ENCODE peak calls at places on chromosomes 16 and 17, in ten cellular contexts. H is IMR-90; O is CD4-positive, alpha-beta memory T cell; T is A673; V is heart right ventricle; A is ovary; N is Peyer's patch; I is heart left ventricle; C is fibroblast of lung; P is BE2C. B is an unnamed sample. For H3K36me3 and H3K4me1, the result is how much of the 10 kb centered on the place peaks cover.

GRCh38 chr16:10123141-10123540 is 59.1 kb downstream of the GRIN2A start:
- DNase-seq in T (no peak), I (no peak), A (no peak), N (no peak), C (no peak), H (no peak), P (no peak), V (no peak), O (no peak), B (no peak)

GRCh38 chr16:66574081-66574480 is 5.2 kb upstream of the CMTM2 start:
- DNase-seq in C (no peak), O (no peak), I (no peak), V (no peak), N (no peak), A (no peak), H (peak), P (no peak), T (no peak), B (no peak)

GRCh38 chr16:71214771-71215381 is 15.6 kb downstream of the HYDIN start:
- DNase-seq in V (no peak), A (no peak), I (no peak), P (no peak), T (peak), C (no peak), N (no peak), O (no peak), H (no peak), B (no peak)

GRCh38 chr16:50680907-50681885 is at the start of gene SNX20:
- DNase-seq in H (no peak), N (no peak), P (no peak), V (no peak), C (no peak), O (peak), T (no peak), A (no peak), I (no peak), B (peak)

GRCh38 chr17:18932360-18933055 is 19.5 kb upstream of the SLC5A10 start:
- DNase-seq in C (no peak), V (no peak), O (no peak), N (no peak), P (no peak), A (no peak), H (no peak), T (no peak), I (no peak), B (no peak)

GRCh38 chr16:50844840-50845239 is 103.0 kb downstream of the CYLD start:
- DNase-seq in C (no peak), T (no peak), N (no peak), O (no peak), P (no peak), A (no peak), H (no peak), V (no peak), I (no peak), B (no peak)

GRCh38 chr17:60473788-60474187 is 51.5 kb downstream of the CHCT1 start:
- DNase-seq in H (peak), V (no peak), P (no peak), I (no peak), N (no peak), O (no peak), T (peak), C (peak), A (no peak), B (no peak)

GRCh38 chr17:27244481-27245223 is 49.3 kb upstream of the WSB1 start:
- DNase-seq in T (peak), O (no peak), C (peak), I (peak), A (peak), V (peak), N (no peak), H (peak), P (no peak), B (peak)

GRCh38 chr17:15436399-15437369 is 30.7 kb downstream of the CDRT4 start:
- DNase-seq in N (peak), I (peak), C (peak), A (peak), V (peak), P (peak), T (peak), H (peak), O (no peak), B (peak)

GRCh38 chr17:412211-413015 is 59.8 kb upstream of the RPH3AL start:
- DNase-seq in O (peak), A (peak), C (peak), H (peak), P (peak), T (peak), I (no peak), N (no peak), V (peak), B (no peak)

GRCh38 chr17:7438050-7438614 is 1.2 kb upstream of the FGF11 start:
- DNase-seq in T (peak), P (peak), H (no peak), A (no peak), V (peak), I (peak), O (peak), C (no peak), N (peak), B (peak)

GRCh38 chr17:43468746-43469544 is 14.8 kb upstream of the DHX8 start:
- DNase-seq in V (no peak), A (no peak), N (no peak), H (peak), O (no peak), T (peak), C (peak), I (no peak), P (no peak), B (no peak)

GRCh38 chr17:82985973-82986372 is 93.4 kb upstream of the METRNL start:
- DNase-seq in V (no peak), P (peak), A (no peak), C (peak), T (no peak), I (no peak), O (peak), N (peak), H (peak), B (no peak)

GRCh38 chr17:58187675-58188074 is 4.9 kb upstream of the EPX start:
- DNase-seq in A (no peak), T (no peak), I (no peak), V (no peak), H (no peak), C (no peak), O (no peak), N (no peak), P (no peak), B (no peak)

GRCh38 chr17:58193641-58194259 is 1.2 kb downstream of the EPX start:
- DNase-seq in T (no peak), N (no peak), O (no peak), H (no peak), C (no peak), P (no peak), A (no peak), I (no peak), V (no peak), B (no peak)

GRCh38 chr17:58192612-58193011 is at the start of gene EPX:
- DNase-seq in A (no peak), C (no peak), V (no peak), H (no peak), I (no peak), N (no peak), T (no peak), P (no peak), O (no peak), B (no peak)

GRCh38 chr17:58189436-58190146 is 2.9 kb upstream of the EPX start:
- DNase-seq in I (no peak), C (peak), A (no peak), H (peak), T (peak), N (peak), V (peak), O (no peak), P (no peak), B (peak)

GRCh38 chr17:58191259-58191896 is 1.1 kb upstream of the EPX start:
- DNase-seq in C (no peak), O (no peak), A (no peak), N (no peak), I (no peak), V (no peak), P (no peak), T (no peak), H (no peak), B (no peak)
- H3K36me3 ChIP-seq in C (under half), O (under half), A (under half), N (under half), I (under half), V (under half), P (under half), T (under half), H (under half), B (under half)

GRCh38 chr16:84907575-84907974 is 87.8 kb downstream of the CRISPLD2 start:
- DNase-seq in A (no peak), V (no peak), C (peak), H (peak), P (no peak), O (no peak), I (peak), N (no peak), T (no peak), B (no peak)

GRCh38 chr16:84911490-84912216 is 91.9 kb downstream of the CRISPLD2 start:
- DNase-seq in A (no peak), I (peak), V (no peak), H (no peak), O (no peak), P (no peak), T (no peak), C (peak), N (no peak), B (no peak)

GRCh38 chr16:84909686-84910085 is 89.9 kb downstream of the CRISPLD2 start:
- DNase-seq in V (no peak), P (no peak), A (no peak), I (peak), O (no peak), N (no peak), C (no peak), T (no peak), H (no peak), B (no peak)

GRCh38 chr16:84907046-84907445 is 87.3 kb downstream of the CRISPLD2 start:
- DNase-seq in N (no peak), T (no peak), A (no peak), P (no peak), O (no peak), C (no peak), H (no peak), I (no peak), V (no peak), B (no peak)

DNA sequence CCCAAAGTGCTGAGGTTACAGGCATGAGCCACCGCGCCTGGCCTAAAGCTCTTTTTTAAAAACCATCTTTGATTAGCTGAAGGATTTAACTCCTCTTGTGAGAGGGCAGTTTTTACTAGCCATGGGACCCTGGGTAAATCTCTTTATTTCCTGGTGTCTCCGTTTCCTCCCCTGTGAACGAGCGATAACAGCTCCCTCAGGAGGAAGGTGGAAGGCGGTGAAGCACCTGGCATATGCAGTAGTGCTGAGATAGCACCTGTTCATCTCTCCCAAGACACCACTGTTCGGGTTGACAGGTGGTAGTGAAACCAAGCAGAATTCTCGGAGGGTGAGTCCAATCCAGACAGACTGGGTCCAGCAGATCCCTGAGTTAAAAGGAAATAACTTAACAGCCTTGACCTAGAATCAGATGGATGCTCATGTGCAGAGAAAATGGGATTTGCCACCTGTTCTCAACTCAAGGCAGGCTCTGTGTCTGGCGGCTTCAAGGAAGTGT is 86.2 kb downstream of the CRISPLD2 start:
- DNase-seq in P (no peak), H (no peak), T (no peak), I (no peak), C (no peak), O (no peak), V (no peak), N (no peak), A (no peak), B (no peak)
- H3K4me1 ChIP-seq in P (under half), H (under half), T (under half), I (under half), C (under half), O (under half), V (under half), N (under half), A (under half), B (under half)

DNA sequence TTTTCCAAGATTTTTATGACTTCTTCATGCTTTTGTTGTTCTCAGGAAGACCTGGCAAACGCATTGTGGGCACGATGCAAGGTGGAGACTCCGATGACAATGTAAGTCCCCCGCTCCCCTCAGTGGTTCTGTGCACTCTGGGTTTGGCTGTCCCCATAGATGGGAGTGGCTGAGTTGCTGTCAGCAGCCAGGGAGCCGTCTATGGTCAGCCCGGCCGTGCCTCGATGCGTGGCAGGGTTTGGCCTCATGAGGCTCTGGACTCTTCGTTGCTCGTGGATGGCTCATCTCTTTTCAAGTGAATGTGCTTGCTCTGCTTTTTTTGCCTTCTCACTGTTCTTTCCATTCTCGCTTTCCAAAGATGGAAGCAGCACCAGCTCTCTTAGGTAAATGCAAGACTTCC is 31.9 kb downstream of the CLUAP1 start:
- DNase-seq in A (no peak), H (no peak), C (no peak), P (no peak), N (no peak), I (no peak), V (no peak), O (no peak), T (no peak), B (no peak)
- H3K36me3 ChIP-seq in A (under half), H (under half), C (under half), P (under half), N (under half), I (half or more), V (under half), O (under half), T (under half), B (half or more)

GRCh38 chr17:50425001-50425681 is 877 bp upstream of the ACSF2 start:
- DNase-seq in N (peak), I (no peak), H (no peak), A (peak), T (no peak), C (no peak), V (no peak), O (no peak), P (no peak), B (no peak)

GRCh38 chr17:50422738-50423137 is 3.3 kb upstream of the ACSF2 start:
- DNase-seq in O (no peak), V (no peak), A (no peak), C (no peak), P (no peak), N (no peak), T (no peak), H (no peak), I (no peak), B (no peak)

GRCh38 chr17:50425682-50426471 is at the start of gene ACSF2:
- DNase-seq in I (peak), N (peak), O (peak), V (peak), A (peak), P (peak), C (peak), T (peak), H (peak), B (peak)

GRCh38 chr17:50423553-50424159 is 2.4 kb upstream of the ACSF2 start:
- DNase-seq in V (no peak), N (no peak), T (peak), A (peak), I (no peak), O (no peak), H (peak), C (peak), P (peak), B (no peak)

DNA sequence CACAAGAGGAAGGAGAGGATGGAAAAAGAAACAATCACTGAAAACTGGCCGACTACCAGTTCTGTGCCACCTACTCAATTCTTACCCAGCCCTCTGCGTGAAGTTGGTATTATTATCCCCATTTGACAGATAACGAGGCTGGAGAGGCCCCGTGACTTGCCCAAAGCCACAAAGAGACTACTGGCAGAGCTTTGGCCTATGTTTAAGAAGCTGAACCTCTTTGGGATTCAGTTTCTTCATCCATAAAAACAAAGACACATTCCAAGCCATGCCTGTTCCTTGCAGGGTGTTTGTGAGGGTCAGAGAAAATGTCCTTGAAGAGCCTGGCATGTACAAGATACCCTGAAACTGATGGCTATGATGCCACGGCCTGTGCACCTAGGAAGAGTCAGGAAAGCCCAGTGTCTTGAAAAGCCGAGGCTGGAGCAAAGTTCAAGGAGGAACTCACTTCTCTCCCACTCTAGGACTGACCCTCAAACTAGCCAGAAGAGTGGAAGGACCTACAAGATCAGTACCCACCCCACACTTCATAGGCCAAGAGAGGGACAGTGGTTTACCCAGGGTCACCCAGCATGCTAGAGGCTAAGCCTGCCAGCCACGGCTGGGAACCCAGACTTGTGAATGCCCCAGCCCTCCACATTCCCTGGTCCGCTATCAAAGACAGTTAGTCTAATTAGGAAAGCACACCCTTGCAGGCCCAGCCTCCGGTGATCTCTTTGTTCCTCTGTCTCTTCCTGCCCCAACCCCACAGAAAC is 1.6 kb upstream of the ACSF2 start:
- DNase-seq in N (no peak), T (no peak), A (no peak), P (no peak), O (no peak), I (no peak), C (no peak), H (no peak), V (no peak), B (no peak)
- H3K4me1 ChIP-seq in N (under half), T (under half), A (under half), P (under half), O (under half), I (under half), C (under half), H (under half), V (under half), B (half or more)

DNA sequence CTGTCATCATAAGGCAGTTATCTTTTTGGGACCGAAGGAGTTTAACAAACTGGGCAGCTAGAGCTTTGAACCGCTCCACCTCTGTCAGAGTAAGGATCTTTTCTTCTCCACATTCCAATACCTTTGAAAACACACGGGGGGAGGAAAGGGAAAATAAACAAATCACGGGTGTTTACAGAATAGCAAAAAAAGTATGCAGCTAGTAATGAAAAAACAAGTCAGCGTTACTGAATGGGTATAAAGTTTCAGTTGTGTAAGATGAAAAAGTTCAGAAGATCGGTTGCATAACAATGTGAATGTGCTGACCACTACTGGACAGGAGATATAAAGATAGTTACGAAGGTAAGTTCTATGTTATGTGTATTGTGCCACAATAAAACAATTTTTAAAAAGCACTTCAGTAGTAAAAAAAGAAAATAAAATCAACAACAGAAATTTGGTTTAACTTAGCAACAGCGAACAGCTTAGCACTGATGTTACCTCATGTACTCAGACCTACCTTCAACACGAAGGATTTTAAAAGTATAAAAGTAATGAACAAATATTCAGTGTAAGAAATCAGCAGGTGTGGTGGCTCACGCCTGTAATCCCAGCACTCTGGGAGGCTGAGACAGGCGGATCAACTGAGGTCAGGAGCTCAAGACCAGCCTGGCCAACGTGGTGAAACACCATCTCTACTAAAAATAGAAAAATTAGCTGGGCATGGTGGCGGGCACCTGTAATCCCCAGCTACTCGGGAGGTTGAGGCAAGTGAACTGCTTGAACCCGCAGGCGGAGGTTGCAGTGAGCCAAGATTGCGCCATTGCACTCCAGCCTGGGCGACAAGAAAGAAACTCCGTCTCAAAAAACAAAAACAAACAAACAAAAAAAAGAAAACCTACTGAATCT is 34.3 kb downstream of the MARF1 start:
- DNase-seq in H (peak), P (no peak), T (no peak), C (peak), I (no peak), O (peak), V (no peak), A (no peak), N (no peak), B (no peak)
- H3K36me3 ChIP-seq in H (half or more), P (under half), T (half or more), C (under half), I (half or more), O (half or more), V (under half), A (under half), N (half or more), B (half or more)

GRCh38 chr17:57940217-57940616 is 15.0 kb downstream of the CUEDC1 start:
- DNase-seq in T (no peak), H (no peak), C (no peak), I (no peak), N (no peak), P (no peak), A (no peak), O (no peak), V (no peak), B (no peak)

GRCh38 chr17:57941384-57942370 is 13.5 kb downstream of the CUEDC1 start:
- DNase-seq in H (no peak), T (no peak), P (no peak), I (no peak), C (no peak), A (no peak), N (no peak), V (no peak), O (no peak), B (no peak)

GRCh38 chr17:57940653-57941329 is 14.4 kb downstream of the CUEDC1 start:
- DNase-seq in V (no peak), T (no peak), H (no peak), I (no peak), O (no peak), P (peak), C (no peak), N (no peak), A (no peak), B (no peak)

GRCh38 chr17:57938061-57938502 is 17.1 kb downstream of the CUEDC1 start:
- DNase-seq in N (no peak), C (no peak), A (no peak), I (no peak), T (no peak), V (no peak), P (no peak), O (no peak), H (no peak), B (no peak)

DNA sequence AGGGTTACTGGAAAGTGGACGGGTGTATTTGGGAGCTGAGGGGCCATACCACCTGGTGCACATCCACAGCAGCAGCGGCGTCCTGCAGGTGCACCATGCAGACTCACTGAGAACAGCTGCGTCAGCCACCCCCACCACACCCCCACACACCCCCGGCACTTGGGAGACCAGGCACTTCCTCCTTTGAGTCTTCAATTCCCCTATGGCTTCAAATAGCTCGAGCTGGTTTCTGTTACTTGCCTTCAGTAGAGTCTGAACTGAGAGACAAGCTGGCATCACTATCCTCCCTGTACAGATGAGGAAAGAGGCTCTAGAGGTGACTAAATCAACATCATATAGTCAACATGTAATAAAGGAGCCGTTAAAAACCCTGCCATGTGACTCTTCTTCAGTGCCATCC is 15.4 kb downstream of the CUEDC1 start:
- DNase-seq in N (no peak), A (no peak), C (no peak), T (no peak), H (no peak), P (no peak), I (no peak), O (no peak), V (no peak), B (peak)
- H3K4me1 ChIP-seq in N (under half), A (under half), C (under half), T (half or more), H (under half), P (under half), I (half or more), O (under half), V (half or more), B (half or more)